ENCODE peak calls at places on chromosomes 2 and 18, in four cellular contexts. One of them, this sample, is unnamed.
A peak's percentile ranks its signal among the peaks of the same experiment; 100 is the strongest.

GRCh38 chr2:238423561-238424312 is 3.0 kb upstream of the ASB1 start:
- DNase-seq in brain pericyte: no peak
- DNase-seq in glutamatergic neuron: no peak
- DNase-seq in stimulated activated CD4-positive, alpha-beta T cell treated with anti-CD3 and anti-CD28 coated beads, Interleukin-4, amount 100 ng/mL, for 48 hours: no peak
- DNase-seq in this sample: peak; percentile 39

GRCh38 chr2:56534321-56534720 is 350.5 kb downstream of the CCDC85A start:
- DNase-seq in brain pericyte: no peak
- DNase-seq in glutamatergic neuron: no peak
- DNase-seq in stimulated activated CD4-positive, alpha-beta T cell treated with anti-CD3 and anti-CD28 coated beads, Interleukin-4, amount 100 ng/mL, for 48 hours: no peak
- DNase-seq in this sample: no peak

GRCh38 chr2:72494392-72494791 is 331.4 kb downstream of the EXOC6B start:
- DNase-seq in brain pericyte: no peak
- DNase-seq in glutamatergic neuron: no peak
- DNase-seq in stimulated activated CD4-positive, alpha-beta T cell treated with anti-CD3 and anti-CD28 coated beads, Interleukin-4, amount 100 ng/mL, for 48 hours: no peak
- DNase-seq in this sample: no peak

GRCh38 chr18:69968073-69968472 is 20.4 kb upstream of the CD226 start:
- DNase-seq in brain pericyte: no peak
- DNase-seq in glutamatergic neuron: no peak
- DNase-seq in stimulated activated CD4-positive, alpha-beta T cell treated with anti-CD3 and anti-CD28 coated beads, Interleukin-4, amount 100 ng/mL, for 48 hours: no peak
- DNase-seq in this sample: no peak

GRCh38 chr2:46780411-46780800 is 135.2 kb downstream of the MCFD2 start:
- DNase-seq in brain pericyte: no peak
- DNase-seq in glutamatergic neuron: no peak
- DNase-seq in stimulated activated CD4-positive, alpha-beta T cell treated with anti-CD3 and anti-CD28 coated beads, Interleukin-4, amount 100 ng/mL, for 48 hours: no peak
- DNase-seq in this sample: no peak

GRCh38 chr2:40251146-40251545 is 200.7 kb downstream of the SLC8A1 start:
- DNase-seq in brain pericyte: no peak
- DNase-seq in glutamatergic neuron: no peak
- DNase-seq in stimulated activated CD4-positive, alpha-beta T cell treated with anti-CD3 and anti-CD28 coated beads, Interleukin-4, amount 100 ng/mL, for 48 hours: no peak
- DNase-seq in this sample: peak; percentile 11

GRCh38 chr2:216690451-216691209 is 4.7 kb downstream of the IGFBP5 start:
- DNase-seq in brain pericyte: no peak
- DNase-seq in glutamatergic neuron: no peak
- DNase-seq in stimulated activated CD4-positive, alpha-beta T cell treated with anti-CD3 and anti-CD28 coated beads, Interleukin-4, amount 100 ng/mL, for 48 hours: no peak
- DNase-seq in this sample: no peak

GRCh38 chr2:54471221-54471711 is 15.1 kb downstream of the SPTBN1 start:
- DNase-seq in brain pericyte: peak; percentile 29
- DNase-seq in glutamatergic neuron: no peak
- DNase-seq in stimulated activated CD4-positive, alpha-beta T cell treated with anti-CD3 and anti-CD28 coated beads, Interleukin-4, amount 100 ng/mL, for 48 hours: no peak
- DNase-seq in this sample: peak; percentile 43

This sample was measured in PC-3.